ENCODE peak calls at places on chromosome 5, in five cellular contexts. Q, V, R, C and Z are unnamed samples.
A peak's percentile ranks its signal among the peaks of the same experiment; 100 is the strongest.

GRCh38 chr5:35852084-35852734 is 4.5 kb upstream of the IL7R start:
- DNase-seq in C (no peak), R (no peak), Q (no peak), V (no peak), Z (no peak)

GRCh38 chr5:162128117-162128516 is 60.5 kb downstream of the GABRG2 start:
- DNase-seq in C (peak; percentile 6), Q (no peak), V (no peak), R (no peak), Z (no peak)

GRCh38 chr5:132258102-132259060 is 885 bp downstream of the PDLIM4 start:
- DNase-seq in R (peak; percentile 11), C (no peak), V (no peak), Q (peak; percentile 43), Z (peak; percentile 53)

GRCh38 chr5:16417392-16418074 is 48.1 kb downstream of the ZNF622 start:
- DNase-seq in V (no peak), C (no peak), Q (no peak), R (no peak), Z (no peak)

GRCh38 chr5:151699071-151699901 is 12.6 kb upstream of the SPARC start:
- DNase-seq in V (no peak), Q (peak; percentile 79), C (no peak), R (no peak), Z (peak; percentile 78)

GRCh38 chr5:96080557-96080956 is 118.9 kb upstream of the ELL2 start:
- DNase-seq in R (no peak), Q (no peak), C (no peak), V (no peak), Z (peak; percentile 86)

GRCh38 chr5:172943283-172943841 is 15.9 kb upstream of the RPL26L1 start:
- DNase-seq in C (no peak), Q (peak; percentile 50), R (no peak), V (no peak), Z (no peak)

GRCh38 chr5:140603739-140604138 is 29.2 kb downstream of the CD14 start:
- DNase-seq in R (no peak), C (no peak), V (no peak), Q (no peak), Z (no peak)

GRCh38 chr5:149005077-149005892 is 57.6 kb downstream of the SH3TC2 start:
- DNase-seq in C (no peak), R (no peak), V (no peak), Q (no peak), Z (peak; percentile 47)

GRCh38 chr5:78279194-78279593 is 15.3 kb downstream of the AP3B1 start:
- DNase-seq in R (no peak), V (no peak), C (no peak), Q (no peak), Z (no peak)

GRCh38 chr5:15285901-15286583 is 213.9 kb upstream of the FBXL7 start:
- DNase-seq in Q (no peak), C (no peak), V (peak; percentile 20), R (no peak), Z (no peak)

GRCh38 chr5:134242146-134242545 is 16.3 kb upstream of the PPP2CA start:
- DNase-seq in Q (no peak), C (no peak), V (peak; percentile 74), R (no peak), Z (peak; percentile 47)

GRCh38 chr5:1002836-1003235 is 5.8 kb upstream of the NKD2 start:
- DNase-seq in V (no peak), C (no peak), R (no peak), Q (peak; percentile 37), Z (no peak)

GRCh38 chr5:32076699-32077695 is 97.1 kb downstream of the GOLPH3 start:
- DNase-seq in R (no peak), Q (no peak), V (peak; percentile 68), C (peak; percentile 21), Z (peak; percentile 69)

GRCh38 chr5:6188344-6188743 is 190.0 kb downstream of the MED10 start:
- DNase-seq in R (peak; percentile 51), Q (no peak), V (no peak), C (no peak), Z (no peak)

GRCh38 chr5:172410160-172410559 is 44.2 kb downstream of the SH3PXD2B start:
- DNase-seq in Q (no peak), R (no peak), C (no peak), V (no peak), Z (no peak)

GRCh38 chr5:148457183-148457620 is 73.4 kb downstream of the FBXO38 start:
- DNase-seq in Q (no peak), V (no peak), C (no peak), R (no peak), Z (peak; percentile 41)

GRCh38 chr5:32710335-32710858 is 724 bp upstream of the NPR3 start:
- DNase-seq in R (peak; percentile 23), Q (no peak), C (peak; percentile 51), V (no peak), Z (no peak)

GRCh38 chr5:72598461-72599433 is 91.5 kb upstream of the ZNF366 start:
- DNase-seq in R (no peak), Q (no peak), C (no peak), V (no peak), Z (peak; percentile 56)

GRCh38 chr5:149474198-149474597 is 77.0 kb downstream of the CSNK1A1 start:
- DNase-seq in R (no peak), V (no peak), Q (no peak), C (no peak), Z (peak; percentile 96)

GRCh38 chr5:151106509-151106908 is 25.7 kb upstream of the TNIP1 start:
- DNase-seq in R (no peak), V (no peak), Q (no peak), C (no peak), Z (no peak)

GRCh38 chr5:79621056-79621455 is 8.8 kb downstream of the TENT2 start:
- DNase-seq in R (no peak), V (no peak), Q (no peak), C (no peak), Z (peak; percentile 91)

GRCh38 chr5:33371660-33372059 is 69.1 kb upstream of the TARS1 start:
- DNase-seq in Q (no peak), V (no peak), C (no peak), R (no peak), Z (no peak)

GRCh38 chr5:110288766-110289165 is 437.7 kb downstream of the TMEM232 start:
- DNase-seq in R (no peak), V (no peak), C (no peak), Q (no peak), Z (no peak)

GRCh38 chr5:140228364-140228837 is 53.4 kb downstream of the CYSTM1 start:
- DNase-seq in V (no peak), R (no peak), Q (no peak), C (no peak), Z (no peak)

GRCh38 chr5:1010181-1010510 is 1.5 kb downstream of the NKD2 start:
- DNase-seq in V (no peak), R (no peak), C (no peak), Q (no peak), Z (no peak)

GRCh38 chr5:175895215-175895614 is 23.8 kb downstream of the CPLX2 start:
- DNase-seq in C (no peak), Q (no peak), R (no peak), V (no peak), Z (no peak)

GRCh38 chr5:112097768-112098167 is 321.3 kb downstream of the EPB41L4A start:
- DNase-seq in R (no peak), Q (no peak), C (no peak), V (no peak), Z (no peak)

GRCh38 chr5:145166173-145166572 is 669.0 kb downstream of the PRELID2 start:
- DNase-seq in C (no peak), R (no peak), V (no peak), Q (no peak), Z (no peak)

GRCh38 chr5:90802695-90803317 is 244.2 kb downstream of the ADGRV1 start:
- DNase-seq in C (peak; percentile 12), V (no peak), R (peak; percentile 21), Q (no peak), Z (peak; percentile 60)